ENCODE peak calls at places on chromosome 14, in six cellular contexts. One of them, this sample, is unnamed.

GRCh38 chr14:35741345-35742031 is 67.6 kb downstream of the RALGAPA1 start:
- DNase-seq in H1: no peak
- DNase-seq in GM12878: no peak
- DNase-seq in K562: no peak
- DNase-seq in HepG2: no peak
- DNase-seq in GM12892: no peak
- DNase-seq in this sample: no peak

GRCh38 chr14:30550335-30550734 is 8.6 kb upstream of the G2E3 start:
- DNase-seq in H1: no peak
- DNase-seq in GM12878: no peak
- DNase-seq in K562: no peak
- DNase-seq in HepG2: no peak
- DNase-seq in GM12892: no peak
- DNase-seq in this sample: no peak

GRCh38 chr14:105500036-105500725 is 9.1 kb downstream of the TEDC1 start:
- DNase-seq in H1: no peak
- DNase-seq in GM12878: no peak
- DNase-seq in K562: no peak
- DNase-seq in HepG2: no peak
- DNase-seq in GM12892: peak; percentile 22
- DNase-seq in this sample: peak; percentile 16

GRCh38 chr14:75968461-75968860 is 13.3 kb downstream of the TGFB3 start:
- DNase-seq in H1: no peak
- DNase-seq in GM12878: no peak
- DNase-seq in K562: no peak
- DNase-seq in HepG2: no peak
- DNase-seq in GM12892: no peak
- DNase-seq in this sample: no peak

GRCh38 chr14:50714452-50715073 is 46.5 kb upstream of the SAV1 start:
- DNase-seq in H1: no peak
- DNase-seq in GM12878: no peak
- DNase-seq in K562: peak; percentile 29
- DNase-seq in HepG2: peak; percentile 12
- DNase-seq in GM12892: no peak
- DNase-seq in this sample: no peak

GRCh38 chr14:24121210-24121609 is 6.5 kb upstream of the NRL start:
- DNase-seq in H1: no peak
- DNase-seq in GM12878: no peak
- DNase-seq in K562: no peak
- DNase-seq in HepG2: no peak
- DNase-seq in GM12892: no peak
- DNase-seq in this sample: no peak

GRCh38 chr14:73752297-73752992 is 38.3 kb upstream of the PNMA1 start:
- DNase-seq in H1: no peak
- DNase-seq in GM12878: no peak
- DNase-seq in K562: no peak
- DNase-seq in HepG2: no peak
- DNase-seq in GM12892: no peak
- DNase-seq in this sample: no peak

GRCh38 chr14:73712540-73713141 is 1.5 kb downstream of the PNMA1 start:
- DNase-seq in H1: no peak
- DNase-seq in GM12878: no peak
- DNase-seq in K562: peak; percentile 39
- DNase-seq in HepG2: no peak
- DNase-seq in GM12892: no peak
- DNase-seq in this sample: no peak

GRCh38 chr14:74906923-74907620 is 16.0 kb downstream of the RPS6KL1 start:
- DNase-seq in H1: no peak
- DNase-seq in GM12878: no peak
- DNase-seq in K562: no peak
- DNase-seq in HepG2: no peak
- DNase-seq in GM12892: no peak
- DNase-seq in this sample: no peak

GRCh38 chr14:21136024-21136423 is 19.8 kb downstream of the OR5AU1 start:
- DNase-seq in H1: no peak
- DNase-seq in GM12878: no peak
- DNase-seq in K562: no peak
- DNase-seq in HepG2: peak; percentile 35
- DNase-seq in GM12892: peak; percentile 18
- DNase-seq in this sample: peak; percentile 25

GRCh38 chr14:65080954-65081747 is 21.2 kb downstream of the MAX start:
- DNase-seq in H1: no peak
- DNase-seq in GM12878: no peak
- DNase-seq in K562: no peak
- DNase-seq in HepG2: peak; percentile 12
- DNase-seq in GM12892: no peak
- DNase-seq in this sample: no peak

GRCh38 chr14:79405511-79405910 is 805.8 kb downstream of the DIO2 start:
- DNase-seq in H1: no peak
- DNase-seq in GM12878: no peak
- DNase-seq in K562: no peak
- DNase-seq in HepG2: no peak
- DNase-seq in GM12892: no peak
- DNase-seq in this sample: no peak

GRCh38 chr14:76753799-76754198 is 7.5 kb upstream of the VASH1 start:
- DNase-seq in H1: no peak
- DNase-seq in GM12878: no peak
- DNase-seq in K562: no peak
- DNase-seq in HepG2: no peak
- DNase-seq in GM12892: no peak
- DNase-seq in this sample: no peak

GRCh38 chr14:95660550-95661515 is 25.4 kb upstream of the TCL1B start:
- DNase-seq in H1: no peak
- DNase-seq in GM12878: no peak
- DNase-seq in K562: no peak
- DNase-seq in HepG2: no peak
- DNase-seq in GM12892: no peak
- DNase-seq in this sample: no peak

GRCh38 chr14:100629098-100629497 is 41.9 kb upstream of the BEGAIN start:
- DNase-seq in H1: no peak
- DNase-seq in GM12878: no peak
- DNase-seq in K562: no peak
- DNase-seq in HepG2: no peak
- DNase-seq in GM12892: no peak
- DNase-seq in this sample: no peak

GRCh38 chr14:91017011-91017410 is 43.4 kb downstream of the RPS6KA5 start:
- DNase-seq in H1: no peak
- DNase-seq in GM12878: no peak
- DNase-seq in K562: no peak
- DNase-seq in HepG2: no peak
- DNase-seq in GM12892: no peak
- DNase-seq in this sample: no peak

GRCh38 chr14:58815046-58815701 is 177.4 kb downstream of the DACT1 start:
- DNase-seq in H1: no peak
- DNase-seq in GM12878: no peak
- DNase-seq in K562: no peak
- DNase-seq in HepG2: no peak
- DNase-seq in GM12892: no peak
- DNase-seq in this sample: no peak

GRCh38 chr14:72643317-72643801 is 250.5 kb downstream of the DPF3 start:
- DNase-seq in H1: peak; percentile 36
- DNase-seq in GM12878: no peak
- DNase-seq in K562: no peak
- DNase-seq in HepG2: no peak
- DNase-seq in GM12892: no peak
- DNase-seq in this sample: no peak

GRCh38 chr14:94001501-94002396 is 4.6 kb downstream of the CCDC197 start:
- DNase-seq in H1: peak; percentile 36
- DNase-seq in GM12878: no peak
- DNase-seq in K562: peak; percentile 51
- DNase-seq in HepG2: peak; percentile 56
- DNase-seq in GM12892: no peak
- DNase-seq in this sample: peak; percentile 65

GRCh38 chr14:32012062-32012461 is 65.0 kb upstream of the ARHGAP5 start:
- DNase-seq in H1: no peak
- DNase-seq in GM12878: no peak
- DNase-seq in K562: no peak
- DNase-seq in HepG2: no peak
- DNase-seq in GM12892: no peak
- DNase-seq in this sample: no peak

GRCh38 chr14:52080171-52080800 is 11.4 kb upstream of the NID2 start:
- DNase-seq in H1: no peak
- DNase-seq in GM12878: no peak
- DNase-seq in K562: no peak
- DNase-seq in HepG2: no peak
- DNase-seq in GM12892: no peak
- DNase-seq in this sample: no peak

GRCh38 chr14:77872971-77873370 is 73.1 kb downstream of the ADCK1 start:
- DNase-seq in H1: no peak
- DNase-seq in GM12878: no peak
- DNase-seq in K562: no peak
- DNase-seq in HepG2: no peak
- DNase-seq in GM12892: no peak
- DNase-seq in this sample: no peak

GRCh38 chr14:90959344-90959743 is 101.1 kb downstream of the RPS6KA5 start:
- DNase-seq in H1: no peak
- DNase-seq in GM12878: no peak
- DNase-seq in K562: no peak
- DNase-seq in HepG2: no peak
- DNase-seq in GM12892: no peak
- DNase-seq in this sample: no peak

GRCh38 chr14:32366256-32366655 is 37.2 kb downstream of the AKAP6 start:
- DNase-seq in H1: no peak
- DNase-seq in GM12878: no peak
- DNase-seq in K562: no peak
- DNase-seq in HepG2: no peak
- DNase-seq in GM12892: no peak
- DNase-seq in this sample: no peak

GRCh38 chr14:94460631-94461416 is 8.2 kb upstream of the SERPINA11 start:
- DNase-seq in H1: no peak
- DNase-seq in GM12878: no peak
- DNase-seq in K562: no peak
- DNase-seq in HepG2: no peak
- DNase-seq in GM12892: no peak
- DNase-seq in this sample: no peak

GRCh38 chr14:57182760-57183503 is 85.8 kb downstream of the EXOC5 start:
- DNase-seq in H1: no peak
- DNase-seq in GM12878: no peak
- DNase-seq in K562: peak; percentile 28
- DNase-seq in HepG2: peak; percentile 15
- DNase-seq in GM12892: no peak
- DNase-seq in this sample: no peak

GRCh38 chr14:69612759-69613145 is 1.4 kb downstream of the SUSD6 start:
- DNase-seq in H1: no peak
- DNase-seq in GM12878: no peak
- DNase-seq in K562: peak; percentile 27
- DNase-seq in HepG2: no peak
- DNase-seq in GM12892: no peak
- DNase-seq in this sample: no peak

DNA sequence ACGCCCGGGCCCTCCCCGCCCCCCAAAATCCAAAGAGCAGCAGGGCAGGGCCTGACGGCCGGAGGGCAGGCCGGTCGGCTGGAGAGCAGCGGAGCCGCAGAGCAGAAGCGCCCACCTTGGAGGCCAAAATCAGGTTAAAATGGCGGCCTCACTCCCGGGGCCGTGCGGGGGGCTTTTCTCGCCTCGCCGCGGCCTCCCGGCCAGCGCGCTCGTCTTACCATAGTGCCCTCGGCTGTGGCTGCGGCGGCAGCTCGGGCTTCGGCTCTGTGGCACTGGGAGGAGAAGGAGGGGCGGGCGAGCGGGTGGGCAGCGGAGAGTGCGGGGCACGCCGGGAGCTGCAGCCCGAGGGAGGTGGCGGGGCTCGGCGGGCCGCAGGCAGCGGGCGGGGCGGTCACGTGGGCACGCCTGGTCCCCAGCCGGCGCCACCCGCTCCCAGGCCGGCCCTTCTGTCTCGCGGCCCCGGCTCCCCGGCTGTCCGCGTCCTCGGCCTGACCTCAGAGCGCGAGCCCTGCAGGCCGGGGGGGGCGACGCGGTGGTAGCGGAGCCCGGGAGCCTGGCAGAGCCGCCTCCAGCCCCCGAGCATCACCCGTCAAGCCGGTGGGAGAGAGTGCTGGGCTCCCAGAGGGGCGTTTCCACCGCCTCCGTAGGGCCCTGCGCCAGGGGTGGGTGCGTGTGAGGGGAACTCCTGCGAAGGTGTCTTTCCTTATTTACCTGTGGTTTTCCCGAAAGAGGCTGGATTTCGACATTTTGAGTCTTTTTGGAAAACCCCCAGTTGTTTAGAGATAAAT is at the start of gene CFL2:
- DNase-seq in H1: peak; percentile 46
- DNase-seq in GM12878: no peak
- DNase-seq in K562: peak; percentile 68
- DNase-seq in HepG2: peak; percentile 86
- DNase-seq in GM12892: peak; percentile 84
- DNase-seq in this sample: peak; percentile 87
- TF ChIP-seq POLR2A in H1: peak; percentile 80
- TF ChIP-seq POLR2A in GM12878: peak; percentile 87
- TF ChIP-seq POLR2A in K562: peak; percentile 68
- TF ChIP-seq POLR2A in HepG2: peak; percentile 85
- TF ChIP-seq POLR2A in GM12892: peak; percentile 63
- TF ChIP-seq POLR2A in this sample: no peak

GRCh38 chr14:55849833-55850232 is 268.4 kb upstream of the PELI2 start:
- DNase-seq in H1: no peak
- DNase-seq in GM12878: no peak
- DNase-seq in K562: no peak
- DNase-seq in HepG2: no peak
- DNase-seq in GM12892: no peak
- DNase-seq in this sample: no peak

GRCh38 chr14:55847766-55848165 is 267.8 kb downstream of the KTN1 start:
- DNase-seq in H1: no peak
- DNase-seq in GM12878: no peak
- DNase-seq in K562: no peak
- DNase-seq in HepG2: no peak
- DNase-seq in GM12892: no peak
- DNase-seq in this sample: no peak

GRCh38 chr14:55848964-55849363 is 269.0 kb downstream of the KTN1 start:
- DNase-seq in H1: no peak
- DNase-seq in GM12878: no peak
- DNase-seq in K562: no peak
- DNase-seq in HepG2: no peak
- DNase-seq in GM12892: no peak
- DNase-seq in this sample: no peak

GRCh38 chr14:55845963-55846851 is 266.2 kb downstream of the KTN1 start:
- DNase-seq in H1: no peak
- DNase-seq in GM12878: no peak
- DNase-seq in K562: peak; percentile 7
- DNase-seq in HepG2: peak; percentile 10
- DNase-seq in GM12892: no peak
- DNase-seq in this sample: no peak

GRCh38 chr14:55846852-55847471 is 267.0 kb downstream of the KTN1 start:
- DNase-seq in H1: no peak
- DNase-seq in GM12878: no peak
- DNase-seq in K562: no peak
- DNase-seq in HepG2: no peak
- DNase-seq in GM12892: no peak
- DNase-seq in this sample: no peak
- TF ChIP-seq POLR2AphosphoS5 in H1: no peak
- TF ChIP-seq POLR2AphosphoS5 in GM12878: no peak
- TF ChIP-seq POLR2AphosphoS5 in K562: no peak
- TF ChIP-seq POLR2AphosphoS5 in HepG2: no peak
- TF ChIP-seq POLR2AphosphoS5 in GM12892: no peak
- TF ChIP-seq POLR2AphosphoS5 in this sample: no peak

GRCh38 chr14:81435578-81436295 is 35.6 kb upstream of the STON2 start:
- DNase-seq in H1: no peak
- DNase-seq in GM12878: no peak
- DNase-seq in K562: peak; percentile 72
- DNase-seq in HepG2: peak; percentile 55
- DNase-seq in GM12892: peak; percentile 21
- DNase-seq in this sample: peak; percentile 33
- TF ChIP-seq TAF1 in H1: no peak
- TF ChIP-seq TAF1 in GM12878: no peak
- TF ChIP-seq TAF1 in K562: no peak
- TF ChIP-seq TAF1 in HepG2: peak; percentile 32
- TF ChIP-seq TAF1 in GM12892: no peak
- TF ChIP-seq TAF1 in this sample: no peak

GRCh38 chr14:38143651-38144505 is 63.8 kb upstream of the SSTR1 start:
- DNase-seq in H1: no peak
- DNase-seq in GM12878: no peak
- DNase-seq in K562: no peak
- DNase-seq in HepG2: no peak
- DNase-seq in GM12892: no peak
- DNase-seq in this sample: no peak
- TF ChIP-seq POLR2A in H1: no peak
- TF ChIP-seq POLR2A in GM12878: no peak
- TF ChIP-seq POLR2A in K562: no peak
- TF ChIP-seq POLR2A in HepG2: no peak
- TF ChIP-seq POLR2A in GM12892: no peak
- TF ChIP-seq POLR2A in this sample: no peak

This sample was measured in GM12891.